ENCODE peak calls at places on chromosomes 2 and 18, in six cellular contexts. E, T, U, J, G and P are unnamed samples. For H3K9me3 and H3K4me1, the result is how much of the 10 kb centered on the place peaks cover.

GRCh38 chr2:58484201-58484600 is 243.1 kb upstream of the FANCL start:
- DNase-seq in J (no peak), E (no peak), G (no peak), T (no peak), U (no peak), P (no peak)

GRCh38 chr18:10131783-10132381 is 218.1 kb downstream of the VAPA start:
- DNase-seq in G (no peak), T (peak), U (no peak), E (no peak), J (no peak), P (no peak)

GRCh38 chr18:58370096-58370495 is 258.8 kb downstream of the ALPK2 start:
- DNase-seq in G (no peak), E (no peak), J (no peak), T (no peak), U (no peak), P (no peak)

GRCh38 chr2:161122772-161123530 is 37.3 kb upstream of the TANK start:
- DNase-seq in T (no peak), E (no peak), U (no peak), G (peak), J (no peak), P (no peak)

GRCh38 chr18:77165489-77166415 is 33.2 kb upstream of the MBP start:
- DNase-seq in T (no peak), J (no peak), E (no peak), U (no peak), G (peak), P (no peak)

GRCh38 chr18:63881851-63882250 is 5.7 kb upstream of the SERPINB2 start:
- DNase-seq in G (no peak), T (no peak), E (no peak), U (no peak), J (no peak), P (no peak)

GRCh38 chr2:9844581-9844980 is 1.3 kb downstream of the TAF1B start:
- DNase-seq in J (no peak), G (no peak), T (no peak), E (no peak), U (no peak), P (no peak)

GRCh38 chr2:237157551-237158102 is 71.9 kb downstream of the COPS8 start:
- DNase-seq in T (no peak), G (no peak), J (no peak), U (no peak), E (no peak), P (no peak)

GRCh38 chr2:199907008-199907714 is 3.9 kb upstream of the C2orf69 start:
- DNase-seq in U (no peak), E (no peak), T (no peak), J (no peak), G (no peak), P (no peak)

GRCh38 chr2:109545828-109546713 is 67.7 kb downstream of the SEPTIN10 start:
- DNase-seq in T (peak), U (peak), E (peak), J (peak), G (no peak), P (peak)

GRCh38 chr2:46135936-46136335 is 161.3 kb upstream of the EPAS1 start:
- DNase-seq in E (no peak), J (no peak), U (no peak), T (no peak), G (no peak), P (no peak)

GRCh38 chr2:205967391-205968075 is 118.4 kb downstream of the INO80D start:
- DNase-seq in G (no peak), E (no peak), U (no peak), T (no peak), J (no peak), P (no peak)

GRCh38 chr18:26943906-26944305 is 78.4 kb upstream of the AQP4 start:
- DNase-seq in U (no peak), G (no peak), J (no peak), T (no peak), E (no peak), P (no peak)

GRCh38 chr2:197500503-197501179 is 462 bp downstream of the HSPE1 start:
- DNase-seq in E (no peak), T (peak), G (no peak), J (no peak), U (no peak), P (no peak)

GRCh38 chr18:9898792-9899549 is 13.2 kb downstream of the TXNDC2 start:
- DNase-seq in T (no peak), J (no peak), E (no peak), U (no peak), G (no peak), P (no peak)

GRCh38 chr18:5625076-5625475 is 81.3 kb upstream of the EPB41L3 start:
- DNase-seq in U (no peak), E (no peak), T (no peak), J (no peak), G (no peak), P (no peak)

GRCh38 chr2:160651416-160652200 is 158.0 kb upstream of the RBMS1 start:
- DNase-seq in U (no peak), T (no peak), E (no peak), G (no peak), J (no peak), P (no peak)

GRCh38 chr2:176454893-176455810 is 185.9 kb downstream of the MTX2 start:
- DNase-seq in J (peak), E (peak), U (peak), G (peak), T (peak), P (peak)

GRCh38 chr2:112880081-112880531 is 30.9 kb upstream of the IL37 start:
- DNase-seq in U (no peak), G (no peak), E (no peak), J (no peak), T (no peak), P (no peak)

GRCh38 chr18:13048061-13048605 is 57.0 kb downstream of the CEP192 start:
- DNase-seq in J (no peak), G (no peak), T (no peak), E (no peak), U (no peak), P (no peak)

GRCh38 chr2:226730487-226730886 is 69.1 kb downstream of the IRS1 start:
- DNase-seq in J (no peak), T (no peak), G (no peak), U (no peak), E (no peak), P (no peak)

GRCh38 chr18:39453882-39454281 is 1888.3 kb upstream of the CELF4 start:
- DNase-seq in T (no peak), E (no peak), U (no peak), J (no peak), G (no peak), P (no peak)

GRCh38 chr2:173299764-173300163 is 54.9 kb upstream of the CDCA7 start:
- DNase-seq in J (no peak), E (no peak), G (no peak), T (no peak), U (no peak), P (no peak)

GRCh38 chr2:149860276-149860921 is 272.8 kb upstream of the MMADHC start:
- DNase-seq in E (peak), G (peak), T (no peak), U (no peak), J (no peak), P (no peak)

GRCh38 chr2:8435608-8436007 is 246.2 kb upstream of the ID2 start:
- DNase-seq in G (no peak), U (no peak), J (no peak), E (no peak), T (no peak), P (no peak)

GRCh38 chr2:8430628-8431027 is 251.2 kb upstream of the ID2 start:
- DNase-seq in J (no peak), G (no peak), E (no peak), U (no peak), T (no peak), P (no peak)

GRCh38 chr2:8431446-8432125 is 250.3 kb upstream of the ID2 start:
- DNase-seq in T (no peak), G (no peak), E (no peak), U (no peak), J (no peak), P (no peak)

GRCh38 chr2:8433390-8433789 is 248.5 kb upstream of the ID2 start:
- DNase-seq in T (no peak), G (no peak), U (no peak), E (no peak), J (no peak), P (no peak)

DNA sequence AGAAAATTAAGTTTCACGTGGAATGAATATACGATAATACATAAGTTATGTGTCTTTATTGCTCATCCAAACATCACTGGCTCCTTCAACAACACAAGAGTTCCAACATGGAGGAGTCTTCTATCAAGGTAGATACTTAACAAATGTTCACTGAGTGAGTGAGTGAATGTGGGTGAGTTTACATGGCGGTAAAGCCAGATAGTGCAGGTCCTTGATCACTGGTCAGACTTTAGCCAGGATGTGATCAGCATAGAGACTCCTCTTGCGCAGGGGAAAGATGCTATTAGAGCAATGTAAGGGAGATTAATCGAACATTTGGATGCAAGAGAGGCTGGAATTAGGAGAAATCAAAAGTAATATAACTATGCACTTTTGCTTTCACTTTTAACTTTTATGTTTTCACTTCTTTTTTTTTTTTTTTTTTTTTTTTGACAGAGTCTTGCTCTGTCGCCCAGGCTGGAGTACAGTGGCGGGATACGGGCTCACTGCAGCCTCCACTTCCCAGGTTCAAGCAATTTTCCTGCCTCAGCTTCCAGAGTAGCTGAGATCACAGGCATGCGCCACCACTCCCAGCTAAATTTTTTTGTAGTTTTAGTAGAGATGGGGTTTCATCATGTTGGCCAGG is 249.0 kb upstream of the ID2 start:
- DNase-seq in J (no peak), T (no peak), U (no peak), E (no peak), G (no peak), P (no peak)
- H3K9me3 ChIP-seq in J (under half), T (under half), U (under half), E (under half), G (under half), P (under half)

GRCh38 chr2:28493636-28494035 is 2.2 kb upstream of the PLB1 start:
- DNase-seq in G (no peak), U (no peak), J (no peak), E (no peak), T (no peak), P (no peak)
- H3K4me1 ChIP-seq in G (under half), U (under half), J (under half), E (under half), T (under half), P (under half)

GRCh38 chr2:110677080-110677479 is 783 bp downstream of the BUB1 start:
- DNase-seq in J (no peak), T (no peak), E (no peak), U (no peak), G (no peak), P (no peak)
- H3K4me3 ChIP-seq in J (no peak), T (peak), E (peak), U (no peak), G (no peak), P (peak)

DNA sequence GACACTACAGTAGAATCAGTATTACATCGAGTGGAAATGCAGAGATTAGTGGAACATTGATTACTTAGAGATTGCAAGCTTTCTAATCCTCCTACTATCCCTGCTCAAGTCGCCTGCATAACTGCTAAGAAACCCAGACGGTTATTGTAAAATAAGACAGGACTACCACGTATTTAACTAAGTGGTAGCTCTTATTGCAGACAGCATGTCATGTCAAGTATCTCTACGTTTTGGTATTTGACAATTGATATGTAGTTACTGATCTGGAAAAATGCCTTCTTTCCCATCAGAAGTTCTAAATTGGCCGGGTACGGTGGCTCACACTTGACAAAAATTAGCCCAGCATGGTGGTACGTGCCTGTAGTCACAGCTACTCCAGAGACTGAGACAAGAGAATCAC is 404.1 kb downstream of the CBLN2 start:
- DNase-seq in T (no peak), U (no peak), E (no peak), J (no peak), G (no peak), P (no peak)
- H3K9me3 ChIP-seq in T (under half), U (under half), E (under half), J (under half), G (under half), P (under half)

GRCh38 chr2:12685956-12686355 is 30.8 kb upstream of the TRIB2 start:
- DNase-seq in J (no peak), T (no peak), G (no peak), U (no peak), E (no peak), P (no peak)
- H3K4me1 ChIP-seq in J (under half), T (under half), G (under half), U (under half), E (under half), P (under half)